ENCODE peak calls at places on chromosomes 11 and 22, in ten cellular contexts. Y is WTC11, M is A549, H is fibroblast of the aortic adventitia, B is fibroblast of mammary gland, Z is cardiac muscle cell, F is heart left ventricle, T is cardiac fibroblast, I is endothelial cell of umbilical vein, A is Calu3. G is an unnamed sample.

GRCh38 chr22:50276143-50276542 is 6.0 kb upstream of the MAPK11 start:
- DNase-seq in Y (peak), M (peak), H (peak), B (peak), Z (peak), F (peak), T (peak), I (peak), A (peak), G (no peak)

GRCh38 chr11:70244698-70245097 is 25.8 kb upstream of the PPFIA1 start:
- DNase-seq in Y (no peak), M (peak), H (peak), B (peak), Z (no peak), F (no peak), T (peak), I (no peak), A (no peak), G (no peak)

GRCh38 chr11:81039916-81040530 is 1599.2 kb upstream of the TENM4 start:
- DNase-seq in Y (no peak), M (no peak), H (no peak), B (no peak), Z (no peak), F (no peak), T (no peak), I (no peak), A (no peak), G (no peak)

GRCh38 chr22:43317252-43317651 is 25.9 kb downstream of the SCUBE1 start:
- DNase-seq in Y (no peak), M (no peak), H (no peak), B (no peak), Z (peak), F (no peak), T (no peak), I (no peak), A (no peak), G (no peak)

GRCh38 chr11:122189259-122189658 is 73.2 kb upstream of the BLID start:
- DNase-seq in Y (no peak), M (peak), H (peak), B (peak), Z (no peak), F (no peak), T (peak), I (peak), A (peak), G (no peak)

GRCh38 chr11:34783816-34784317 is 132.3 kb downstream of the APIP start:
- DNase-seq in Y (no peak), M (peak), H (no peak), B (no peak), Z (no peak), F (no peak), T (no peak), I (no peak), A (peak), G (no peak)

GRCh38 chr11:12430351-12430750 is 53.0 kb downstream of the PARVA start:
- DNase-seq in Y (no peak), M (no peak), H (peak), B (peak), Z (no peak), F (no peak), T (peak), I (no peak), A (peak), G (no peak)

GRCh38 chr11:125272092-125272491 is 107.5 kb downstream of the PKNOX2 start:
- DNase-seq in Y (no peak), M (no peak), H (no peak), B (peak), Z (no peak), F (no peak), T (no peak), I (no peak), A (no peak), G (no peak)

GRCh38 chr22:48906177-48906835 is 921.4 kb downstream of the BRD1 start:
- DNase-seq in Y (no peak), M (no peak), H (no peak), B (no peak), Z (no peak), F (no peak), T (no peak), I (no peak), A (no peak), G (no peak)

GRCh38 chr11:46930089-46930488 is 6.5 kb upstream of the CSTPP1 start:
- DNase-seq in Y (no peak), M (peak), H (peak), B (peak), Z (no peak), F (no peak), T (peak), I (peak), A (peak), G (no peak)

GRCh38 chr11:7965386-7965785 is at the start of gene NLRP10:
- DNase-seq in Y (no peak), M (no peak), H (peak), B (peak), Z (no peak), F (no peak), T (no peak), I (no peak), A (no peak), G (no peak)

GRCh38 chr11:46505741-46506485 is 87.9 kb downstream of the AMBRA1 start:
- DNase-seq in Y (no peak), M (no peak), H (no peak), B (no peak), Z (peak), F (no peak), T (no peak), I (no peak), A (no peak), G (no peak)

GRCh38 chr11:1844221-1845094 is 5.7 kb downstream of the TNNI2 start:
- DNase-seq in Y (no peak), M (peak), H (no peak), B (peak), Z (no peak), F (peak), T (peak), I (no peak), A (no peak), G (no peak)

GRCh38 chr22:22207845-22208564 is 36.6 kb upstream of the VPREB1 start:
- DNase-seq in Y (peak), M (peak), H (peak), B (peak), Z (peak), F (peak), T (peak), I (peak), A (peak), G (peak)

GRCh38 chr11:12901874-12902481 is 107.1 kb upstream of the RASSF10 start:
- DNase-seq in Y (no peak), M (no peak), H (no peak), B (peak), Z (no peak), F (no peak), T (no peak), I (no peak), A (no peak), G (no peak)

GRCh38 chr11:72014761-72015320 is 16.1 kb downstream of the IL18BP start:
- DNase-seq in Y (no peak), M (no peak), H (no peak), B (no peak), Z (no peak), F (no peak), T (no peak), I (no peak), A (no peak), G (no peak)

GRCh38 chr11:134139873-134140331 is 71.0 kb downstream of the JAM3 start:
- DNase-seq in Y (peak), M (peak), H (peak), B (peak), Z (peak), F (peak), T (peak), I (peak), A (peak), G (peak)

GRCh38 chr11:64536396-64536935 is 54.6 kb upstream of the SLC22A12 start:
- DNase-seq in Y (no peak), M (no peak), H (peak), B (peak), Z (no peak), F (no peak), T (no peak), I (no peak), A (no peak), G (no peak)

GRCh38 chr11:86514453-86514852 is 139.8 kb downstream of the CCDC81 start:
- DNase-seq in Y (no peak), M (no peak), H (no peak), B (no peak), Z (no peak), F (no peak), T (no peak), I (no peak), A (no peak), G (no peak)

GRCh38 chr11:315051-315481 is 1.2 kb downstream of the IFITM1 start:
- DNase-seq in Y (no peak), M (no peak), H (no peak), B (no peak), Z (no peak), F (no peak), T (no peak), I (no peak), A (no peak), G (no peak)

GRCh38 chr11:312092-312816 is 1.6 kb upstream of the IFITM1 start:
- DNase-seq in Y (no peak), M (no peak), H (peak), B (no peak), Z (no peak), F (no peak), T (peak), I (no peak), A (no peak), G (no peak)

GRCh38 chr11:315516-315994 is 1.7 kb downstream of the IFITM1 start:
- DNase-seq in Y (no peak), M (no peak), H (no peak), B (no peak), Z (no peak), F (peak), T (no peak), I (no peak), A (no peak), G (no peak)

GRCh38 chr11:313304-313786 is 495 bp upstream of the IFITM1 start:
- DNase-seq in Y (no peak), M (no peak), H (no peak), B (no peak), Z (no peak), F (no peak), T (peak), I (no peak), A (no peak), G (no peak)

GRCh38 chr11:313787-314547 is at the start of gene IFITM1:
- DNase-seq in Y (no peak), M (no peak), H (peak), B (peak), Z (peak), F (peak), T (peak), I (peak), A (no peak), G (no peak)
- TF ChIP-seq CTCF in Y (no peak), M (no peak), H (no peak), B (no peak), Z (no peak), F (no peak), T (no peak), I (no peak), A (no peak), G (no peak)

DNA sequence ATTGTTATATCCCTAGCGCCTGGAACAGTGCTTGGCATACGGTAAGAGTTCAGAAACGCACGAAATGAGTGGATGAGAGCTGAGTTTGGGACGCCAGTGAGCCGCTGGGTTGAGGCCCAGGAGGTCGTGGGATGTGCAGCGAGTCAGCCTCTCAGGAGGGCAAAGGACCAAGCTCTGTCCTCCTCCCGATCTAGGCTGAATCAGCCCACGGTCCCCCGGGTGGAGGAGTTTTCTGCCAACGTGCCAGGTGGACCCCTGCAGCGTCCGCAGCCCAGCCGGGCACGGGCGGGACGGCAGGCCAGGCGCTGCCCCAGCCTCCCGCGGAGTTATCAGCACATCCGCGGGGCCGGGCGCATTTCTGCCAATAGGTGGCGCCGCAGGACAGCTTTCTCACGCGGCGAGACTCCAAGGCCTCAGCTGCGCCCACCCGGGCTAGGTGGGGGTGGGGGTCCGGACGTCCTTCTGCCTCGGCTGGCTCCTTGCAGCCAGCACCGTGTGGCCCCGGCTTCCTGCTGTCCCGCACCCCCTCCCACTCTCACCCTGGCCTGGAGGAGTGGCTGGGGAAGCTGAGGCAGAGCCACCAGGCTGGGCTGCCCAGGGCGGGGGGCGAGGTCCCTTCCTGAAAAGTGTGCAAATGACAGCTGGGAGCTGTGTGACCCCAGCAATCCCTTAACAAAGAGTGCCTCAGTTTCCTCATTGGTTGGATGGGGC is 2.2 kb upstream of the RPS19BP1 start:
- DNase-seq in Y (peak), M (peak), H (peak), B (peak), Z (peak), F (peak), T (peak), I (peak), A (peak), G (peak)
- TF ChIP-seq CTCF in Y (peak), M (peak), H (peak), B (peak), Z (peak), F (peak), T (peak), I (peak), A (peak), G (peak)

GRCh38 chr11:58292017-58292416 is 24.0 kb upstream of the OR10W1 start:
- DNase-seq in Y (peak), M (no peak), H (no peak), B (no peak), Z (no peak), F (no peak), T (no peak), I (no peak), A (no peak), G (no peak)
- TF ChIP-seq CTCF in Y (no peak), M (no peak), H (no peak), B (no peak), Z (no peak), F (no peak), T (no peak), I (no peak), A (no peak), G (no peak)

DNA sequence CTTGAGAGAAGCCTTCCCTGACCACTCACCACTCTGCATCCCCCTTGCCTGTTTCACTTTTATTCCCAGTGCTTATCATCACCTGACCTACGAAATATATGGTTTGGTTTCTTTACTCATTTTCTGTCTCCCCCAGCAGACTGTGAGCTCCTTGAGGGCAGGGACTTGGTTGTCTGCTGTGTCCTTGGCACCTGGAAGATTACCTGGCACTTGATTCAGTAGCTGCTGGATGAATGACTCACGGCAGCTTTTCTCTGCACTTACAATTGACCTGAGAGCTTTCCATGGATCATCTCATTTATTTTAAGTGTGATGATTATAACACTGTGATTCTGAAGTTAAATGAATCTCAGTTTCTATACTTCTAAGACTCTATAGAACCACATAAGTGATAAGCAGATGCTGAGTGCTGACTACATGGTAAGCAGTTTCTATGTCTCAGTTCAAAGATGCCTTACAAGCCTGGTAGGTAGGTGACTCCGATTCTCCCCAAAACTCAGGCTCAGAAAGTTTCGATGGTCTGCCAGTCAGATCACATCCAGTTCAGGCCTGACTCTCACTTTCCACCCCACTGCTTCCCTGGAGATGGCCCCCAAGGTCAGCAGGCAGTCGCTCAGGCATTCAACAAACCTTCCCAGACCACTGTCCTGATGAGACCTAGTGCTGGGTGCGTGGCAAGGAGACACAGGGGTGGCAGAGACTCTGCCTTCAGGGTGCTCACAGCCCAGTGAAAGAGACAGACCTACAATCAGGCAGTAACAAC is 11.6 kb downstream of the IL2RB start:
- DNase-seq in Y (no peak), M (no peak), H (no peak), B (no peak), Z (no peak), F (no peak), T (no peak), I (no peak), A (no peak), G (no peak)
- TF ChIP-seq CTCF in Y (no peak), M (no peak), H (no peak), B (no peak), Z (no peak), F (no peak), T (no peak), I (no peak), A (no peak), G (no peak)

GRCh38 chr11:69123593-69124545 is 31.9 kb upstream of the SMIM38 start:
- DNase-seq in Y (peak), M (peak), H (no peak), B (no peak), Z (no peak), F (no peak), T (no peak), I (no peak), A (peak), G (no peak)
- TF ChIP-seq CTCF in Y (no peak), M (no peak), H (no peak), B (no peak), Z (no peak), F (no peak), T (no peak), I (no peak), A (no peak), G (no peak)

DNA sequence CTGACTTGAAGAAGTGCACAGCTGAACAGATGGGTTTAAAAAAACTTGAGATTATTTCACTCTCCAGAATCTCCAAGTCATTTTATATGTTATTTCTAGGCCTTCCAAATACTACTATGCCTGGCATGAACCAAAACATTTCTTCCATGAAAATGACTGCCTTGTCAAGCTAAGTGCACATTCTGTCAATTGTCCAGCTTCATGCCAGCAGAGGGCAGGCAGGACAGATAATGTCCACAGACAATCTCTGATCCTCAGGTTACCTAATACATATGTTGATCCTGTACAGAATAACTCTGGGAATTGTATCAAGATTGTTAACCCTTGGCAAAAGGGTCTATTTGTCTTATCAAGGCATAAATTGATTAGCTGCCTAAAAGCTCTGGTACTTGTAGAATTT is 229.5 kb downstream of the AASDHPPT start:
- DNase-seq in Y (no peak), M (peak), H (peak), B (peak), Z (no peak), F (no peak), T (peak), I (no peak), A (no peak), G (no peak)
- TF ChIP-seq CTCF in Y (no peak), M (peak), H (no peak), B (peak), Z (no peak), F (no peak), T (peak), I (no peak), A (no peak), G (peak)

GRCh38 chr22:40008726-40009125 is 14.0 kb downstream of the FAM83F start:
- DNase-seq in Y (no peak), M (no peak), H (no peak), B (no peak), Z (no peak), F (no peak), T (no peak), I (no peak), A (no peak), G (no peak)
- TF ChIP-seq CTCF in Y (no peak), M (no peak), H (no peak), B (no peak), Z (no peak), F (no peak), T (no peak), I (no peak), A (no peak), G (no peak)

DNA sequence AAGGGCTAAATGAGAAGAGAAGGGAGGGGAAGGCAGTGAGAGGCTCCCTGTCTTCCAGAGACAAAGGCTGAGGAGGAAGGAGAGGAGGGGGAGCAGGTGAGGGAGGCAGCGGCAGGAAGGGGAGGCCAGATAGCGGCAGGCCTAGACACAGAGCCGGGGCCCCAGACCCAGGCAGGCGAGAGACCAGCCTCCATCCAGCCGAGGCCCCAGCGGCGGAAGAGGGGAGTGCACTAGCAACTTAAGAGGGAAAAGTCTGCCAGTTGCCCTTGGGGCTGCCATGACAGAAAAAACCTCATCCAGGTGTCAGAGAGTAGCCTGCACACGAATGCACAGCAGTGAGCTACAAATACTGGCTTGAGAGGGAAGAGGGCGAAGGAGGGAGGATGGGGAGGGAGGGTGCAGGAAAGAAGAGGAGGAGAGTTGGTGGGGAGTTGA is 46.7 kb downstream of the IGLL1 start:
- DNase-seq in Y (peak), M (peak), H (no peak), B (no peak), Z (peak), F (no peak), T (peak), I (peak), A (peak), G (peak)
- TF ChIP-seq CTCF in Y (no peak), M (no peak), H (peak), B (no peak), Z (peak), F (no peak), T (peak), I (peak), A (peak), G (peak)

DNA sequence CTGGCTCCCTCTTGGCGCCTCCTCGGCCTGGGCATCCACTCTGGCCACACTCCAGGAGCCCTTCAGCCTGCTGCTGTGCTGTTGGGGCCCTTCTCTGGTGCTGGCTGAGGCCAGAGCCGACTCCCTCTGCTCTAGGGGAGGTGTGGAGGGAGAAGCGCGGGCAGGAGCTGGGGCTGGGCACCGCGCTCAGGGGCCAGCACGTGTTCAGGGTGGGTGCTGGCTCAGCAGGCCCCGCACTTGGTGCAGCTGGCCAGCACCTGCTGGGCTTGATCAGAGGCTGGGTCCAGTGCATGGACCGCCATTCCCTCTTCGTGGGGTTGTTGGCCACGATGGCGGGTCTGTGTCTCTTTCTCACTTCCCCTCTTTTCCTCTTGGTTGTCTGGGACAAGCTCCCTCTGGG is 2381.0 kb downstream of the LRRC4C start:
- DNase-seq in Y (no peak), M (no peak), H (no peak), B (no peak), Z (no peak), F (no peak), T (no peak), I (no peak), A (no peak), G (no peak)
- TF ChIP-seq CTCF in Y (no peak), M (no peak), H (no peak), B (no peak), Z (no peak), F (no peak), T (no peak), I (no peak), A (no peak), G (no peak)

GRCh38 chr11:113014262-113014661 is 53.0 kb downstream of the NCAM1 start:
- DNase-seq in Y (no peak), M (no peak), H (no peak), B (no peak), Z (peak), F (no peak), T (peak), I (no peak), A (no peak), G (no peak)
- TF ChIP-seq CTCF in Y (no peak), M (no peak), H (no peak), B (no peak), Z (no peak), F (no peak), T (no peak), I (no peak), A (no peak), G (no peak)